ENCODE peak calls at places on chromosomes 12 and 14, in six cellular contexts. L is neural progenitor cell, C is AG04450, E is uterus, A is tibial artery, J is fibroblast of lung. B is an unnamed sample.

GRCh38 chr12:85963322-85963721 is 89.2 kb downstream of the NTS start:
- DNase-seq in L (no peak), C (no peak), E (no peak), A (no peak), J (peak), B (no peak)

GRCh38 chr14:55265197-55265596 is 6.0 kb upstream of the FBXO34 start:
- DNase-seq in L (no peak), C (no peak), E (no peak), A (no peak), J (no peak), B (no peak)

GRCh38 chr14:32697704-32698103 is 241.0 kb upstream of the NPAS3 start:
- DNase-seq in L (no peak), C (no peak), E (no peak), A (no peak), J (peak), B (peak)

GRCh38 chr14:67526676-67527459 is 6.2 kb upstream of the PLEKHH1 start:
- DNase-seq in L (peak), C (no peak), E (peak), A (no peak), J (peak), B (peak)

GRCh38 chr12:62933871-62934798 is 815 bp downstream of the PPM1H start:
- DNase-seq in L (peak), C (no peak), E (no peak), A (peak), J (peak), B (peak)

GRCh38 chr12:57802607-57803006 is 15.9 kb downstream of the AVIL start:
- DNase-seq in L (no peak), C (no peak), E (no peak), A (no peak), J (no peak), B (no peak)

GRCh38 chr12:44812062-44812461 is 64.1 kb downstream of the NELL2 start:
- DNase-seq in L (no peak), C (no peak), E (no peak), A (no peak), J (no peak), B (no peak)

GRCh38 chr12:132162508-132163031 is 18.3 kb downstream of the NOC4L start:
- DNase-seq in L (no peak), C (no peak), E (no peak), A (peak), J (peak), B (peak)

GRCh38 chr14:80266930-80267329 is 55.6 kb upstream of the DIO2 start:
- DNase-seq in L (no peak), C (no peak), E (no peak), A (no peak), J (no peak), B (no peak)

GRCh38 chr12:28800129-28800528 is 348.9 kb upstream of the FAR2 start:
- DNase-seq in L (no peak), C (no peak), E (no peak), A (no peak), J (no peak), B (no peak)

GRCh38 chr12:19431407-19432308 is 7.6 kb upstream of the AEBP2 start:
- DNase-seq in L (no peak), C (peak), E (no peak), A (no peak), J (peak), B (peak)

GRCh38 chr12:115761784-115762183 is 515.7 kb downstream of the MED13L start:
- DNase-seq in L (no peak), C (no peak), E (no peak), A (no peak), J (no peak), B (no peak)

GRCh38 chr14:23306412-23307145 is at the start of gene BCL2L2:
- DNase-seq in L (peak), C (peak), E (peak), A (peak), J (peak), B (peak)

GRCh38 chr14:23365353-23366162 is 586 bp upstream of the EFS start:
- DNase-seq in L (peak), C (no peak), E (no peak), A (peak), J (peak), B (no peak)

GRCh38 chr14:88707088-88707487 is 85.7 kb downstream of the EML5 start:
- DNase-seq in L (no peak), C (no peak), E (no peak), A (no peak), J (no peak), B (no peak)

GRCh38 chr14:65958664-65959562 is 527.3 kb upstream of the CCDC196 start:
- DNase-seq in L (peak), C (no peak), E (no peak), A (no peak), J (peak), B (no peak)

GRCh38 chr14:76768201-76768656 is 7.0 kb downstream of the VASH1 start:
- DNase-seq in L (peak), C (no peak), E (no peak), A (peak), J (no peak), B (no peak)

GRCh38 chr12:102174117-102174516 is 23.5 kb downstream of the PMCH start:
- DNase-seq in L (no peak), C (no peak), E (no peak), A (no peak), J (no peak), B (no peak)

GRCh38 chr14:51582437-51582836 is 69.3 kb upstream of the FRMD6 start:
- DNase-seq in L (no peak), C (no peak), E (no peak), A (no peak), J (peak), B (no peak)

GRCh38 chr12:81229718-81230117 is 151.8 kb downstream of the ACSS3 start:
- DNase-seq in L (no peak), C (no peak), E (no peak), A (no peak), J (no peak), B (no peak)

GRCh38 chr14:78764240-78764639 is 594.1 kb downstream of the NRXN3 start:
- DNase-seq in L (no peak), C (no peak), E (no peak), A (no peak), J (peak), B (peak)

GRCh38 chr12:116044181-116044580 is 233.3 kb downstream of the MED13L start:
- DNase-seq in L (no peak), C (no peak), E (no peak), A (no peak), J (peak), B (peak)

GRCh38 chr14:85233756-85234545 is 296.0 kb upstream of the FLRT2 start:
- DNase-seq in L (no peak), C (no peak), E (no peak), A (no peak), J (peak), B (peak)

GRCh38 chr14:32225378-32225920 is 22.4 kb upstream of the RNU6-8 start:
- DNase-seq in L (peak), C (no peak), E (no peak), A (no peak), J (no peak), B (no peak)

GRCh38 chr14:55794655-55795583 is 214.9 kb downstream of the KTN1 start:
- DNase-seq in L (no peak), C (no peak), E (no peak), A (no peak), J (peak), B (peak)

GRCh38 chr12:131007031-131007793 is 53.5 kb downstream of the ADGRD1 start:
- DNase-seq in L (peak), C (no peak), E (peak), A (no peak), J (no peak), B (no peak)

GRCh38 chr12:114580306-114580705 is 103.7 kb downstream of the TBX3 start:
- DNase-seq in L (no peak), C (no peak), E (no peak), A (no peak), J (no peak), B (no peak)

GRCh38 chr14:34539407-34540180 is at the start of gene EAPP:
- DNase-seq in L (peak), C (peak), E (peak), A (peak), J (peak), B (peak)

GRCh38 chr14:106218189-106218588 is 691.8 kb downstream of the TMEM121 start:
- DNase-seq in L (no peak), C (no peak), E (no peak), A (no peak), J (no peak), B (no peak)

GRCh38 chr12:14936224-14936861 is 2.0 kb downstream of the ERP27 start:
- DNase-seq in L (peak), C (no peak), E (no peak), A (no peak), J (no peak), B (no peak)

GRCh38 chr12:14935031-14935430 is 3.3 kb downstream of the ERP27 start:
- DNase-seq in L (no peak), C (no peak), E (no peak), A (no peak), J (no peak), B (no peak)

GRCh38 chr12:14938301-14938700 is at the start of gene ERP27:
- DNase-seq in L (no peak), C (no peak), E (no peak), A (no peak), J (no peak), B (no peak)

GRCh38 chr12:14937014-14937413 is 1.3 kb downstream of the ERP27 start:
- DNase-seq in L (no peak), C (no peak), E (no peak), A (no peak), J (no peak), B (no peak)

DNA sequence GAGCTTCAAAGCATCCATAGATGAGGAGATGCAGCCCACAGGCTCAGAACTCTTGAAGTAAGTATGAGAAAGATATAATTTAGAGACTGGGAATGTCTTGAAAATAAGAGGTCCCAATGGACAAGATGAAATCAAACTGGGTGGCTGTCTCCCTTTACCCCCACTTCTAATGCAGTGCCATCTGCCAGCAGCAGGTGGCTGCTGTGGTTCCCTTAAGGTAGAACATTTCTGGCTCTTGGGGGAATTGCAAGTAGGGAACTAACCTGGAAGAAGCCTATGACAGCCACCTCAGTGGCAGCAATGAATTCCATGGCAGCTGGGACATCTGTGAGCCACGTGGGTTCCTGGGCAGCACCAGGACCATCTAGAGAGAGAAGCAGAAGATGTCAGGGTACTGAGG is 648 bp downstream of the ERP27 start:
- DNase-seq in L (no peak), C (no peak), E (no peak), A (no peak), J (no peak), B (no peak)
- TF ChIP-seq CTCF in L (no peak), C (peak), E (no peak), A (no peak), J (no peak), B (peak)

GRCh38 chr12:56152756-56153137 is 360 bp downstream of the MYL6B start:
- DNase-seq in L (peak), C (no peak), E (no peak), A (no peak), J (no peak), B (no peak)
- H3K27ac ChIP-seq in L (no peak), C (peak), E (peak), A (peak), J (peak), B (peak)

DNA sequence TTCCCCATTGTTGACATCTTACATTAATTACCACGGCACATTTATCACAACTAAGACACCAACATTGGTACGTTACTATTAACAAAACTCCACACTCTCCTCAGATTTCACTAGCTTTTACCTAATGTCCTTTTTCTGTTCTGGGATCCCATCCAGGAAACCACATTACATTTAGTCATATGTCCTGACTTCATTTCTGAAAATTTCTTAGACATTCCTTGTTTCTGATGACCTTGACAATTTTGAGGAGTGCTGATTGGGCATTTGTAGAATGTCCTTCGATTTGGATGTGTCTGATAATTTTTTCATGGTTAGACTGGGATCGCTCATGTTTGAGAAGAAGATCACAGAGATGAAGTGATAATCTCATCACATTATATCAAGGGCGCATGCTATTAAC is 34.6 kb upstream of the ACSM4 start:
- DNase-seq in L (no peak), C (no peak), E (no peak), A (no peak), J (no peak), B (no peak)
- H3K4me3 ChIP-seq in L (no peak), C (no peak), E (no peak), A (no peak), J (no peak), B (no peak)

DNA sequence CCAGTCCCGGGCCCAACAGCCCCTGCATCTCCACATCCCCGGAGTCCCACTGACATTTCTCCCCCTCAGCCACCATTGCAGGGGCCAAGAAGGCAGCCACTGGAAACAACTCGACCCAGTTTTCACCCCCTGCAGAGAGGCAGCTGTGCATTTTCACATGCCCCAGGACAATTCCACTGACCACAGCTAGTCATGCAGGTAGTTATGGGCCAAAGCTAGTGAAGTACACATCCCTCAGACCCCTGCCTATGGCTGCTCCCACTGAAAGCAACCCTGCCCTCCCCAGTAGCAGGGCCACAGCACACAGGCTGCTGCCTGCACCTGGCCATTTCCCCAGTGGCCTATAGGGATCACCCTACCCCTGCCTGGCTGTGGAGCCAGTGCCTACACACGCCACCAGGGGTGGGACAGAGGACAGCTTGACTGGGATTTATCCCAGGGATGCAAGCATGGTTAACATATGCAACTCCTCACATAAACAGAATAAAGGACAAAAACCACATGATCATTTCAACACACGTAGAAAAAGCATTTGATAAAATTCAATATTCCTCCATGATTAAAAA is 154.0 kb downstream of the NDUFA12 start:
- DNase-seq in L (peak), C (no peak), E (no peak), A (no peak), J (no peak), B (no peak)
- TF ChIP-seq CTCF in L (peak), C (no peak), E (no peak), A (no peak), J (no peak), B (no peak)